ENCODE peak calls at places on chromosome 16, in four cellular contexts. One of them, this sample, is unnamed.

GRCh38 chr16:86568677-86569623 is 2.3 kb downstream of the FOXC2 start:
- DNase-seq in AG04450: no peak
- DNase-seq in lower leg skin: no peak
- DNase-seq in adrenal gland: no peak
- DNase-seq in this sample: no peak

GRCh38 chr16:88194397-88195020 is 188.2 kb upstream of the ZNF469 start:
- DNase-seq in AG04450: no peak
- DNase-seq in lower leg skin: peak; percentile 93
- DNase-seq in adrenal gland: peak; percentile 68
- DNase-seq in this sample: no peak

GRCh38 chr16:23408242-23409201 is 44.5 kb downstream of the COG7 start:
- DNase-seq in AG04450: no peak
- DNase-seq in lower leg skin: no peak
- DNase-seq in adrenal gland: peak; percentile 17
- DNase-seq in this sample: no peak

GRCh38 chr16:89961920-89962319 is 13.4 kb downstream of the DEF8 start:
- DNase-seq in AG04450: no peak
- DNase-seq in lower leg skin: no peak
- DNase-seq in adrenal gland: no peak
- DNase-seq in this sample: no peak

GRCh38 chr16:68311316-68311620 is 449 bp downstream of the PRMT7 start:
- DNase-seq in AG04450: no peak
- DNase-seq in lower leg skin: no peak
- DNase-seq in adrenal gland: no peak
- DNase-seq in this sample: no peak

GRCh38 chr16:3979518-3979917 is 99.0 kb upstream of the CREBBP start:
- DNase-seq in AG04450: no peak
- DNase-seq in lower leg skin: no peak
- DNase-seq in adrenal gland: no peak
- DNase-seq in this sample: no peak

GRCh38 chr16:84532299-84532724 is 27.9 kb upstream of the MEAK7 start:
- DNase-seq in AG04450: peak; percentile 94
- DNase-seq in lower leg skin: no peak
- DNase-seq in adrenal gland: peak; percentile 86
- DNase-seq in this sample: no peak

GRCh38 chr16:17921357-17921978 is 415.1 kb downstream of the NPIPA8 start:
- DNase-seq in AG04450: no peak
- DNase-seq in lower leg skin: no peak
- DNase-seq in adrenal gland: peak; percentile 17
- DNase-seq in this sample: no peak

GRCh38 chr16:85387171-85387507 is 226.0 kb upstream of the GSE1 start:
- DNase-seq in AG04450: no peak
- DNase-seq in lower leg skin: peak; percentile 66
- DNase-seq in adrenal gland: peak; percentile 7
- DNase-seq in this sample: peak; percentile 25

GRCh38 chr16:86935323-86935669 is 356.9 kb downstream of the FOXL1 start:
- DNase-seq in AG04450: no peak
- DNase-seq in lower leg skin: no peak
- DNase-seq in adrenal gland: no peak
- DNase-seq in this sample: no peak

GRCh38 chr16:49824600-49824999 is 31.3 kb downstream of the ZNF423 start:
- DNase-seq in AG04450: no peak
- DNase-seq in lower leg skin: no peak
- DNase-seq in adrenal gland: no peak
- DNase-seq in this sample: no peak

GRCh38 chr16:89598199-89598598 is 15.2 kb upstream of the DPEP1 start:
- DNase-seq in AG04450: no peak
- DNase-seq in lower leg skin: no peak
- DNase-seq in adrenal gland: no peak
- DNase-seq in this sample: no peak

GRCh38 chr16:72203401-72203800 is 31.4 kb upstream of the PMFBP1 start:
- DNase-seq in AG04450: no peak
- DNase-seq in lower leg skin: peak; percentile 82
- DNase-seq in adrenal gland: peak; percentile 65
- DNase-seq in this sample: peak; percentile 91

GRCh38 chr16:89187337-89188063 is 12.8 kb downstream of the SLC22A31 start:
- DNase-seq in AG04450: no peak
- DNase-seq in lower leg skin: no peak
- DNase-seq in adrenal gland: no peak
- DNase-seq in this sample: peak; percentile 54

GRCh38 chr16:81996664-81997529 is 14.4 kb downstream of the SDR42E1 start:
- DNase-seq in AG04450: no peak
- DNase-seq in lower leg skin: no peak
- DNase-seq in adrenal gland: no peak
- DNase-seq in this sample: no peak

GRCh38 chr16:86455116-86455515 is 55.2 kb upstream of the FOXF1 start:
- DNase-seq in AG04450: peak; percentile 96
- DNase-seq in lower leg skin: no peak
- DNase-seq in adrenal gland: no peak
- DNase-seq in this sample: no peak

GRCh38 chr16:79573881-79574280 is 26.7 kb downstream of the MAF start:
- DNase-seq in AG04450: no peak
- DNase-seq in lower leg skin: no peak
- DNase-seq in adrenal gland: no peak
- DNase-seq in this sample: no peak

GRCh38 chr16:57941016-57941656 is 29.8 kb downstream of the CNGB1 start:
- DNase-seq in AG04450: no peak
- DNase-seq in lower leg skin: peak; percentile 89
- DNase-seq in adrenal gland: peak; percentile 88
- DNase-seq in this sample: no peak

GRCh38 chr16:83393196-83393981 is 414.4 kb upstream of the HSBP1 start:
- DNase-seq in AG04450: no peak
- DNase-seq in lower leg skin: no peak
- DNase-seq in adrenal gland: no peak
- DNase-seq in this sample: no peak

GRCh38 chr16:56625140-56625942 is at the start of gene MT1E:
- DNase-seq in AG04450: no peak
- DNase-seq in lower leg skin: peak; percentile 96
- DNase-seq in adrenal gland: peak; percentile 84
- DNase-seq in this sample: no peak

GRCh38 chr16:60648260-60648659 is 1388.0 kb downstream of the CDH8 start:
- DNase-seq in AG04450: no peak
- DNase-seq in lower leg skin: no peak
- DNase-seq in adrenal gland: no peak
- DNase-seq in this sample: no peak

GRCh38 chr16:89623511-89624232 is 10.2 kb downstream of the DPEP1 start:
- DNase-seq in AG04450: no peak
- DNase-seq in lower leg skin: no peak
- DNase-seq in adrenal gland: no peak
- DNase-seq in this sample: no peak

GRCh38 chr16:50152386-50152806 is 710 bp upstream of the TENT4B start:
- DNase-seq in AG04450: no peak
- DNase-seq in lower leg skin: peak; percentile 87
- DNase-seq in adrenal gland: peak; percentile 48
- DNase-seq in this sample: no peak

GRCh38 chr16:83762141-83763024 is 45.4 kb upstream of the HSBP1 start:
- DNase-seq in AG04450: no peak
- DNase-seq in lower leg skin: no peak
- DNase-seq in adrenal gland: no peak
- DNase-seq in this sample: no peak

GRCh38 chr16:84650062-84650991 is 2.0 kb downstream of the KLHL36 start:
- DNase-seq in AG04450: peak; percentile 23
- DNase-seq in lower leg skin: no peak
- DNase-seq in adrenal gland: peak; percentile 46
- DNase-seq in this sample: no peak

GRCh38 chr16:80938035-80938927 is 68.4 kb downstream of the CMC2 start:
- DNase-seq in AG04450: peak; percentile 91
- DNase-seq in lower leg skin: no peak
- DNase-seq in adrenal gland: peak; percentile 93
- DNase-seq in this sample: no peak

GRCh38 chr16:87152221-87152755 is 164.9 kb downstream of the C16orf95 start:
- DNase-seq in AG04450: no peak
- DNase-seq in lower leg skin: no peak
- DNase-seq in adrenal gland: no peak
- DNase-seq in this sample: no peak

GRCh38 chr16:81279375-81279774 is 35.4 kb upstream of the GAN start:
- DNase-seq in AG04450: no peak
- DNase-seq in lower leg skin: no peak
- DNase-seq in adrenal gland: no peak
- DNase-seq in this sample: no peak

GRCh38 chr16:82051656-82052055 is 16.6 kb downstream of the HSD17B2 start:
- DNase-seq in AG04450: no peak
- DNase-seq in lower leg skin: no peak
- DNase-seq in adrenal gland: no peak
- DNase-seq in this sample: no peak

DNA sequence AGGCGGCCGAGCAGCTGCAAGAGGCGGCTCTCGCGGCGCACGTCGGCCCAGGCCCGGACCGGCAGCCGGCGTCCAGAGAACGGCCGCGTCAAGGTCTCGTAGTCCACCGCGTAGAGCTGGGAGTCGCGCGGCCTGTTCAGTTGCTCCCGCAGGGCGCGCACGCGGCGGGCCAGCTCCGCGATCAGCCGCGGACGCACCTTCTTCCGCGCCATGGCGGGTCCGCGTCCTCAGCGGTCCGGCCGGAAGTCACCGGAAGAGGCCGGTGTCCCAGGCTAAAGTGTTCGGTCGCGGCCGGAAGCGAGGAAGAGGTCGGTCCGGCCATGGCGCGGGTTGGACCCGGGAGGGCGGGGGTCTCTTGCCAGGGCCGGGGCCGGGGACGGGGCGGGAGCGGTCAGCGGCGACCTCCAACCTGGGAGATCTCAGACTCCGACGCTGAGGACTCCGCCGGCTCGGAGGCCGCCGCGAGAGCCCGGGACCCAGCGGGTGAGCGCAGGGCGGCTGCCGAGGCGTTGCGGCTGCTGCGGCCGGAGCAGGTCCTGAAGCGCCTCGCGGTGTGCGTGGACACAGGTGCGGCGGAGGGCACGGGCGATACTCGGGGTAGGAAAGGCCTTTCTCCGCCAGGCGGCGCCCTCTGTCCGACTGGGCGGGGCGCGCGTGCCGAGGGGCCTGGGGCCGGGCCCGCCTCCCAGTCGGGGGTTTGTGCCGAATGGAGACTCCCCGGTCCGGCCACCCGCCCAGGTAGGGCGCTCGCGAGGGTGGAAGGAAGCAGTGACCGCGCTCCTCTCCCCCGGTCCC is at the start of gene MRPS34:
- DNase-seq in AG04450: peak; percentile 42
- DNase-seq in lower leg skin: peak; percentile 96
- DNase-seq in adrenal gland: peak; percentile 81
- DNase-seq in this sample: peak; percentile 68
- TF ChIP-seq CTCF in AG04450: peak; percentile 68
- TF ChIP-seq CTCF in lower leg skin: no peak
- TF ChIP-seq CTCF in adrenal gland: peak; percentile 53
- TF ChIP-seq CTCF in this sample: peak; percentile 97

DNA sequence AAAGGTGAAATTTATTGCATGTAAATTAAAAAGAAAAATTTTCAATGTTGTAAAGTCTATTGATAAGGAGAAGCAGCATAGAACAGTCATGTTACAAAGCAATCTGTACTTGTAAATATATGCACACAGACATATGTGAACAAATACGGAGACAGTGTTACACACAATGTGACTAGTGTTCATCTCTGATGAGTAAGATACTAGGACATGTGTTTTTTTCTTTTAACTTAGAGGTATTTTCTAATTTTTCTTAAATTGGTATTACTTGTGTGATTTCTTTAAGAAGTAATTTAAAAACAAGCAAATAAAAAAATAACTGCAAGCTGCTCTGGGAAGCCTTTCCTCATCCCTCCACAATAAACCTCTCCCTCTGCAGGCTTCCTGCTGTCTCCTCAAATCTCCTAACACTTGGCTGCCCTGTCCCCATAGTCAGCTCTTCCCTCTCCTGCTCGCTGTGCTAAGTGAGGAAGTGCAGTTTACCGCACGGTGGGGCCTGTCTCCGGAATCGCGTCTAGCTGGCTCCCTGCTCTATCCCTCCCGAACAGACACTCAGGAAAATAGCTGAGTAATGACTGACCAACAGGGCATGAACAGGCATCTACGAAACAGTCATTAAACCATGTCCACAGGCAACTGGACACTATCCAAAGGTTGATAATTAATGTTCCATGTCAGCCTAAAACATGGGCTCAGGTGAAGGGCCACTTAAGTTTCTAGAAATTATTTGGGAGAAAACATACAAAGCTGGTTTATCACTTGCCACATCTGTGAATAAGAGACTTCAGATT is 35.9 kb downstream of the CMTM4 start:
- DNase-seq in AG04450: peak; percentile 41
- DNase-seq in lower leg skin: peak; percentile 89
- DNase-seq in adrenal gland: peak; percentile 63
- DNase-seq in this sample: peak; percentile 58
- TF ChIP-seq CTCF in AG04450: peak; percentile 49
- TF ChIP-seq CTCF in lower leg skin: no peak
- TF ChIP-seq CTCF in adrenal gland: no peak
- TF ChIP-seq CTCF in this sample: peak; percentile 22

DNA sequence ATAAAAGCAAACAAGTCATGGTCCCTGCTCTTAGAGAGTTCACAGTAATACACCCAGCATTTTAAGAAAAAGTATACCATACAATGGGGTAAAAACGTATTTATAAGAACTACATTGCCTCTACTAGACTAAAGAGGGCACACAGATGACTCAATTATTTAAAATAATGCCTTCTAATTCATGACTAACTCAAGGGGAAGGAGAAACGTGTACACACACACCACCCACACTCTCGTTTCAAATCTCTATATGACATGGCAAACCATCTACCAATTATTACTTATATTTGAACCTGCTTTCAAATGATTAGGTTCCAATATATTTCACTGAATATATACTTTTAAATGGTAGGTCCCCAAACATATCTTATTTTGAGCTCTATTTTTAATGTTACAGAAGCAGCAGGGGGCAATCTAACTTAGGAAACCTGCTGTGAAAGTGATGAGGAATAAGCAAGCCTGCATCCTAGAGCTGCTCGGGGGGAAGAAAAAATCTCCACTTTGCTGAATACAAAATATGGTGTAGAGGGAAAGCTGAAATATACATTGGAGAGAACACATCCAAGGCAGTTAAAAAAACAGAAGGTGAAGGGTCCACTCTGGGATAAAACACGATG is 232.4 kb upstream of the PSMD7 start:
- DNase-seq in AG04450: no peak
- DNase-seq in lower leg skin: no peak
- DNase-seq in adrenal gland: no peak
- DNase-seq in this sample: no peak
- TF ChIP-seq CTCF in AG04450: peak; percentile 34
- TF ChIP-seq CTCF in lower leg skin: no peak
- TF ChIP-seq CTCF in adrenal gland: no peak
- TF ChIP-seq CTCF in this sample: no peak

GRCh38 chr16:24538756-24539294 is 541 bp upstream of the RBBP6 start:
- DNase-seq in AG04450: no peak
- DNase-seq in lower leg skin: no peak
- DNase-seq in adrenal gland: peak; percentile 83
- DNase-seq in this sample: no peak
- TF ChIP-seq CTCF in AG04450: peak; percentile 41
- TF ChIP-seq CTCF in lower leg skin: no peak
- TF ChIP-seq CTCF in adrenal gland: no peak
- TF ChIP-seq CTCF in this sample: no peak

DNA sequence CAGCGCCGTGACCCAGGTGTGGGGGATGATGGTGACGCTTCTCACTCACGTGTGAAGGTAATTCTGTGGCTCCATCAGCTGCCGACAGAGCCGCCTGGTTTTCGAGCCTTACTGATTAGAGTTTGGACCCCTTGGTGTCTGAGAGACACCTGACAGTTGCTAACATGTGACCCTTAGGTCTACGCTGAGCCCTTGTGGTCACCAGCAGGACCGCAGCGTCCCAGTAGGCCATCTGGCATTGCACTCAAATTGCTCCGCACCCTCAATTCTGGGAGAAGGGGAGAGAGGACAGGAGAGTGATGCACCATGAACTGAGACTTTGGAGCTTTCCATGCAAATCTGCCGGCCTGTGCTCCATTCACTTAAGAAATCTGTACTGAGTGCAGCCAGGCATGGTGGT is 2.5 kb downstream of the FLYWCH1 start:
- DNase-seq in AG04450: no peak
- DNase-seq in lower leg skin: no peak
- DNase-seq in adrenal gland: no peak
- DNase-seq in this sample: no peak
- TF ChIP-seq CTCF in AG04450: no peak
- TF ChIP-seq CTCF in lower leg skin: no peak
- TF ChIP-seq CTCF in adrenal gland: no peak
- TF ChIP-seq CTCF in this sample: no peak